ENCODE peak calls at places on chromosomes 3 and 15, in six cellular contexts. K is foreskin fibroblast, H is psoas muscle, G is GM06990, E is cardiac fibroblast, R is glutamatergic neuron. T is an unnamed sample.

GRCh38 chr15:33169625-33170024 is 24.9 kb downstream of the FMN1 start:
- DNase-seq in K (peak), H (no peak), G (no peak), E (no peak), R (no peak), T (no peak)

GRCh38 chr3:106440672-106441071 is 571.9 kb upstream of the CBLB start:
- DNase-seq in K (no peak), H (no peak), G (no peak), E (no peak), R (no peak), T (no peak)

GRCh38 chr15:74432271-74432967 is 1.3 kb downstream of the SEMA7A start:
- DNase-seq in K (peak), H (peak), G (no peak), E (no peak), R (no peak), T (no peak)

GRCh38 chr3:58793052-58793451 is 126.5 kb upstream of the FAM3D start:
- DNase-seq in K (no peak), H (no peak), G (no peak), E (no peak), R (no peak), T (no peak)

GRCh38 chr15:40582726-40583246 is 11.3 kb upstream of the KNL1 start:
- DNase-seq in K (peak), H (no peak), G (no peak), E (peak), R (no peak), T (no peak)

GRCh38 chr3:197329382-197329781 is 31.0 kb upstream of the DLG1 start:
- DNase-seq in K (no peak), H (no peak), G (no peak), E (no peak), R (no peak), T (no peak)

GRCh38 chr3:74750901-74751300 is 136.4 kb upstream of the CNTN3 start:
- DNase-seq in K (no peak), H (no peak), G (no peak), E (no peak), R (no peak), T (no peak)

GRCh38 chr3:40741729-40742128 is 217.0 kb downstream of the ZNF621 start:
- DNase-seq in K (no peak), H (peak), G (no peak), E (peak), R (no peak), T (no peak)

GRCh38 chr15:84400820-84401219 is 165.2 kb downstream of the GOLGA6L4 start:
- DNase-seq in K (no peak), H (peak), G (no peak), E (no peak), R (no peak), T (no peak)

GRCh38 chr15:97729270-97729669 is 231.2 kb upstream of the ARRDC4 start:
- DNase-seq in K (no peak), H (no peak), G (no peak), E (no peak), R (no peak), T (peak)

GRCh38 chr3:8336456-8336855 is 165.2 kb upstream of the LMCD1 start:
- DNase-seq in K (no peak), H (no peak), G (no peak), E (no peak), R (no peak), T (no peak)
- TF ChIP-seq CTCF in K (peak), H (no peak), G (peak), E (no peak), R (peak), T (peak)

GRCh38 chr3:49300595-49300994 is 23.6 kb upstream of the C3orf62 start:
- DNase-seq in K (no peak), H (no peak), G (no peak), E (no peak), R (no peak), T (no peak)

GRCh38 chr3:49296781-49297420 is 19.9 kb upstream of the C3orf62 start:
- DNase-seq in K (peak), H (peak), G (no peak), E (peak), R (no peak), T (no peak)

GRCh38 chr3:49298511-49298910 is 21.5 kb upstream of the C3orf62 start:
- DNase-seq in K (peak), H (no peak), G (no peak), E (no peak), R (no peak), T (no peak)

GRCh38 chr3:49294343-49294742 is 17.3 kb upstream of the C3orf62 start:
- DNase-seq in K (no peak), H (no peak), G (no peak), E (no peak), R (no peak), T (no peak)

GRCh38 chr3:49295489-49296058 is 18.5 kb upstream of the C3orf62 start:
- DNase-seq in K (peak), H (no peak), G (no peak), E (peak), R (peak), T (peak)
- TF ChIP-seq CTCF in K (peak), H (peak), G (peak), E (peak), R (peak), T (peak)

DNA sequence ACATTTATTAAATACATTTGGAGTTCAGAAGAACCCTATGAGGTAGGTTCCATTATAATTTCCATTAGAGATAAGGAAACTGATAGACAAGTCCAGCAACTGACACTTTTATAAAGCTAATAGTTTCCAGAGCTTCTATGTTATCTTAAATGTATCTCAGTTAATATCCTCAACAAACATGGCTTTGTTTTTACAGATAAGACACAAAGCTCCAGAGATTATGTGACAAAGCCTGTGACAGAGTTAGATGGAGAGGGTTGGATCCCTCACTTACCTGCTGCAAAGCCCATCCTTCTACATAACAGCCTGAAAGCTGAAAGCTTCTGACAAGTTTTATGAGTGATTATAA is 473 bp upstream of the COMMD2 start:
- DNase-seq in K (no peak), H (no peak), G (no peak), E (no peak), R (no peak), T (no peak)
- TF ChIP-seq CTCF in K (no peak), H (no peak), G (no peak), E (no peak), R (no peak), T (no peak)

GRCh38 chr3:169602482-169602881 is 61.0 kb downstream of the MECOM start:
- DNase-seq in K (no peak), H (no peak), G (no peak), E (no peak), R (no peak), T (no peak)

GRCh38 chr3:169607909-169608308 is 55.6 kb downstream of the MECOM start:
- DNase-seq in K (no peak), H (no peak), G (no peak), E (no peak), R (no peak), T (no peak)

GRCh38 chr3:169603661-169604060 is 59.9 kb downstream of the MECOM start:
- DNase-seq in K (no peak), H (no peak), G (no peak), E (peak), R (no peak), T (no peak)

GRCh38 chr3:169604118-169604517 is 59.4 kb downstream of the MECOM start:
- DNase-seq in K (no peak), H (no peak), G (no peak), E (peak), R (no peak), T (no peak)

DNA sequence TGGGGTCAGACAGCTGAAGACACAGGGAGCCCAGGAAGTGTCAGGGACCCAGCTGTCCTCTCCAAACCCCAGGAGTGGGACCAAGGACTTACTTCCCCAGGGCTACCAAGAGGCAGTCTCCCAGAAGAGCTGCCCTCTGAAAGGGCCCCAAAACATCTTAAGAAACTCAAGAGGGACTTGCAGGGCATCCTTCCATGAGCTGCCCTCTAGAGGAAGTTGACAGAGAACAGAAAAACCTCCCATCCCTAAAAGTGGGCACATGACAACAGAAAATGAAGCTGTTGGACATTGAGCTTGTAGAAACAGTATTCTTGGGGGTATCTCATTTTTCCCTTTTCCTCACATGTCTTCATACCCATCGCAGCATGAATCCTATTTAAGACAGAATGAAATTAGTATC is 58.9 kb downstream of the MECOM start:
- DNase-seq in K (peak), H (no peak), G (no peak), E (peak), R (no peak), T (no peak)
- TF ChIP-seq CTCF in K (peak), H (no peak), G (peak), E (peak), R (no peak), T (no peak)

GRCh38 chr15:25347707-25348106 is 91.1 kb downstream of the UBE3A start:
- DNase-seq in K (no peak), H (no peak), G (no peak), E (no peak), R (no peak), T (no peak)

GRCh38 chr15:25342629-25343028 is 96.2 kb downstream of the UBE3A start:
- DNase-seq in K (no peak), H (no peak), G (no peak), E (no peak), R (peak), T (no peak)

GRCh38 chr15:25346371-25346770 is 92.5 kb downstream of the UBE3A start:
- DNase-seq in K (no peak), H (no peak), G (no peak), E (no peak), R (no peak), T (no peak)

DNA sequence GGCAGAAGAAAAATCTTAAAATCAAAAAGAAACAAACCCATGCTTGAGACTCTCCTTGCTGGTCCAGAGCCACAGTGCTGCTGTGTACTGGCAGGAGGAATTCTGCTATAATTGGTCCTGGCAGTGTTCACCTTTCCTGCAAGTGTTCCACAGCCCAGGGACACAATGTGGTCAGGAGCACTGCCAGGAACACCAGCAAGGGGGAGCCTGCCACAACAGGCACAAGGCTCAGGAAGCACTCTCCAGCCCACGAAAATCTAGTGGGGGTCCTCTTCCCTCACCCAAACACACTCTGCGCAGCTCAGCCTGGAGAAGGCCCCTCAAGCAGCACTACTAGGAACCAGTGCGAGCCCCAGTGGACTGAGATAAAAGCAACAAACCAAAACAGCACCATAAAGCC is 92.9 kb downstream of the UBE3A start:
- DNase-seq in K (no peak), H (peak), G (no peak), E (peak), R (peak), T (no peak)
- TF ChIP-seq CTCF in K (no peak), H (peak), G (no peak), E (peak), R (no peak), T (no peak)

GRCh38 chr3:134194247-134194646 is 56.4 kb downstream of the RYK start:
- DNase-seq in K (no peak), H (no peak), G (no peak), E (no peak), R (no peak), T (no peak)

GRCh38 chr3:134190272-134190671 is 60.4 kb downstream of the RYK start:
- DNase-seq in K (no peak), H (no peak), G (no peak), E (no peak), R (no peak), T (no peak)

GRCh38 chr3:134186391-134186790 is 64.3 kb downstream of the RYK start:
- DNase-seq in K (no peak), H (no peak), G (no peak), E (no peak), R (no peak), T (no peak)

DNA sequence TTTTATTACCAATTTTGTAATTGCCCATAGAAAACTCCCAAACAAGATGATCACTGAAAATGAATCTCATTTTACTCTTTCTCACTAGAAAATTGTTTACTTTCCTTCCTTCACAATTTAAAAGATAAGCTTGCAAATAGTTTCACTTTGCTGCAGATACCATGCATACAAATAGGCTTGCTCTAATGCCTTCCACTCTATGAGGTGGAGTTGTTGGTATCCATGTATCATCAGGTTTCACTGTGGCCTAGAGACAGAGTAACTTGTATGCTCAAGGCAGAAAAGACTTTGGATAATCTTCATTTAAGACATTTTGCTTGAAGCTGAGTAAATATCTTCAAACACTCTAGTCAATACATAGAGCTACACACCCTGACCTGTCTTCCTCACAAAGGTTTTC is 60.8 kb downstream of the RYK start:
- DNase-seq in K (no peak), H (no peak), G (no peak), E (no peak), R (no peak), T (no peak)
- TF ChIP-seq CTCF in K (no peak), H (no peak), G (no peak), E (no peak), R (no peak), T (no peak)

GRCh38 chr3:32399030-32399620 is 7.5 kb downstream of the CMTM7 start:
- DNase-seq in K (peak), H (no peak), G (no peak), E (peak), R (no peak), T (no peak)
- TF ChIP-seq CTCF in K (peak), H (peak), G (peak), E (peak), R (peak), T (peak)

T was measured in neural crest cell.